ENCODE peak calls at places on chromosomes 7 and 10, in eight cellular contexts. N, S, I, M, A, G, H and Z are unnamed samples.

GRCh38 chr7:66255533-66256100 is 50.5 kb downstream of the TPST1 start:
- DNase-seq in N (no peak), M (no peak), H (no peak), A (peak; percentile 67), I (no peak), S (no peak), G (no peak), Z (no peak)

GRCh38 chr10:34786464-34786863 is 28.6 kb downstream of the PARD3 start:
- DNase-seq in H (no peak), I (no peak), M (peak; percentile 35), S (no peak), G (peak; percentile 42), N (no peak), A (no peak), Z (no peak)

GRCh38 chr10:114957673-114958072 is 19.7 kb downstream of the TRUB1 start:
- DNase-seq in A (peak; percentile 64), G (no peak), N (no peak), H (no peak), I (no peak), S (no peak), M (no peak), Z (no peak)

GRCh38 chr7:86978804-86979506 is 80.5 kb downstream of the ELAPOR2 start:
- DNase-seq in I (no peak), G (no peak), N (no peak), H (no peak), M (no peak), S (no peak), A (no peak), Z (no peak)

GRCh38 chr10:29496341-29497162 is 138.2 kb downstream of the SVIL start:
- DNase-seq in S (peak; percentile 74), N (peak; percentile 87), G (no peak), H (peak; percentile 93), A (peak; percentile 71), I (peak; percentile 86), M (peak; percentile 63), Z (peak; percentile 67)

GRCh38 chr10:83871486-83872081 is 267.7 kb upstream of the GHITM start:
- DNase-seq in S (peak; percentile 60), M (peak; percentile 21), N (peak; percentile 89), I (peak; percentile 74), H (peak; percentile 81), A (peak; percentile 68), G (no peak), Z (peak; percentile 70)

GRCh38 chr10:112379635-112380296 is 5.8 kb downstream of the ACSL5 start:
- DNase-seq in I (no peak), G (no peak), A (no peak), S (no peak), M (no peak), H (no peak), N (no peak), Z (no peak)

GRCh38 chr10:47164800-47165128 is 135.2 kb upstream of the GDF10 start:
- DNase-seq in S (no peak), H (no peak), M (no peak), I (no peak), A (peak; percentile 28), G (no peak), N (no peak), Z (no peak)

GRCh38 chr10:89861584-89862287 is 160.3 kb downstream of the KIF20B start:
- DNase-seq in S (no peak), N (no peak), G (peak; percentile 4), H (no peak), A (peak; percentile 80), M (no peak), I (no peak), Z (no peak)

GRCh38 chr7:41297167-41297566 is 405.7 kb downstream of the INHBA start:
- DNase-seq in M (no peak), I (no peak), S (no peak), H (no peak), G (no peak), A (no peak), N (peak; percentile 34), Z (no peak)

GRCh38 chr10:17056781-17057191 is 72.8 kb downstream of the CUBN start:
- DNase-seq in M (no peak), I (no peak), H (no peak), A (peak; percentile 30), G (peak; percentile 73), N (no peak), S (no peak), Z (no peak)

GRCh38 chr7:158228986-158229385 is 358.6 kb downstream of the PTPRN2 start:
- DNase-seq in N (peak; percentile 66), A (no peak), M (no peak), H (no peak), G (no peak), I (no peak), S (no peak), Z (no peak)
- TF ChIP-seq CTCF in N (peak; percentile 68), A (no peak), M (no peak), H (no peak), G (no peak), I (no peak), S (no peak), Z (peak; percentile 41)

GRCh38 chr7:115603416-115603815 is 427.1 kb downstream of the TFEC start:
- DNase-seq in H (no peak), G (no peak), M (no peak), S (no peak), I (no peak), A (no peak), N (no peak), Z (no peak)
- TF ChIP-seq CTCF in H (peak; percentile 22), G (no peak), M (no peak), S (no peak), I (no peak), A (no peak), N (peak; percentile 39), Z (no peak)

GRCh38 chr10:33106767-33107166 is 148.7 kb upstream of the ITGB1 start:
- DNase-seq in I (peak; percentile 50), H (no peak), M (no peak), G (no peak), A (no peak), N (peak; percentile 17), S (no peak), Z (no peak)
- TF ChIP-seq CTCF in I (no peak), H (no peak), M (no peak), G (no peak), A (no peak), N (peak; percentile 29), S (no peak), Z (no peak)

DNA sequence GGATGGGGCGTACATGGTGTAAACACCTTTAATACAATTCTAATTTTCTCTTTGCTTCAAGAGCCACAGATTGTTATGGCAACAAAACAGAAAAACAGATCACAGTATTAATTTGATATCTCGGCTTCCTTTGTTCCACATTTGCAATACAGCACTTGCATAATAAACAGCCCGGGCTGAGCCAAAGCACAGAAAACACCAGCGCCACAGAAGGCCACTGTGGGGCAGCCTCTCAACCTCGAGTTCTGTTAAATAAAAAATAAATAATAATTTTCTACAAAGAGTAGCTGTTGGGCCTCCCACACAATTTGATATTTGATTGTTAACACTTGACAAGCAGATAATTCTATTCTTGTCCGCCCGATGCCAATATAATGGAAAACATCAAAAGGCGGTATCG is 255.8 kb downstream of the USP6NL start:
- DNase-seq in M (no peak), G (no peak), N (no peak), I (no peak), A (no peak), S (no peak), H (no peak), Z (no peak)
- TF ChIP-seq CTCF in M (no peak), G (no peak), N (peak; percentile 7), I (no peak), A (no peak), S (no peak), H (no peak), Z (no peak)

GRCh38 chr7:73829921-73830617 is 727 bp upstream of the CLDN4 start:
- DNase-seq in M (no peak), A (no peak), S (no peak), N (no peak), I (no peak), H (no peak), G (no peak), Z (no peak)
- TF ChIP-seq CTCF in M (no peak), A (peak; percentile 1), S (no peak), N (peak; percentile 3), I (no peak), H (no peak), G (no peak), Z (no peak)

DNA sequence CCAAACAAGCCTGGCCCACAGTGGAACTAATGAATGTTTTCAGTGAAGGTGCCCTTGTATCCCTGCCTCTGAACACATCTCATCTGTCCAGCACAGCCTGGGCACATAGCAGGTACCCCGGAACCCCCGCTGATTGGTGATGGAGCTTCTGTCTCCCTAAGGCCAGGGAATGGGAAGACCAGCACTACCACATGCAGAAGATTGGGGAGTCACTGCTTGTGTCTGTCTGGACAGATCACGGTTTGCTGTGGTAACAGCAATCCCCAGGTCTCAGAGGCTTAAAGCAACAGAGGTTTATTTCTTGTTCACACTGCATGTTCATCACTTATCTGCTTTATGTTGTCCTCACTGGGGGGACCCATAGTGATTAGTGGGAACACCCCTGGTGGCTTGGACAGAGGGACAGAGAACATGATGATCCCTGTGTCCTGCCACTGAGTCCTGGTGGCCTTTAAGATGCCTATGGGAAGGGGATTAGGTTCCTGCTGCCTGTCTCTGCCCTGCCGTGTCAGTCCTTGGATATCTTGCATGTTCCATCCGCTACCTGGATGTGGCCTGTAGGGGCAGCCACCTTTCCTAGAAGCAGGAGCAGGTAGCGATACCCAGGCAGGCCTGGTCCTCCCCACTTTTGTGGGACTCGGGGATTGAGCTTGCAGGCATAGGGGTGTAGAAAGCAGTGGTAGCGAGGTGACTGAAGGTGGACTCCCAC is 3.6 kb downstream of the TSPAN14 start:
- DNase-seq in H (no peak), G (no peak), N (peak; percentile 35), I (no peak), M (no peak), S (no peak), A (peak; percentile 48), Z (no peak)
- TF ChIP-seq CTCF in H (no peak), G (no peak), N (peak; percentile 21), I (no peak), M (no peak), S (no peak), A (peak; percentile 41), Z (peak; percentile 51)

GRCh38 chr7:15326044-15326644 is 235.7 kb downstream of the AGMO start:
- DNase-seq in A (peak; percentile 58), I (no peak), S (no peak), H (no peak), N (peak; percentile 43), M (no peak), G (no peak), Z (no peak)
- TF ChIP-seq CTCF in A (peak; percentile 61), I (peak; percentile 50), S (no peak), H (peak; percentile 60), N (peak; percentile 64), M (peak; percentile 11), G (peak; percentile 53), Z (peak; percentile 68)